ENCODE peak calls at places on chromosomes 2 and 18, in four cellular contexts. C, I, K and R are unnamed samples.

GRCh38 chr2:28172114-28172898 is 220.4 kb upstream of the FOSL2 start:
- DNase-seq in C (peak), I (no peak), K (peak), R (peak)

GRCh38 chr2:102806250-102806837 is 44.5 kb downstream of the TMEM182 start:
- DNase-seq in C (peak), I (peak), K (peak), R (peak)

GRCh38 chr18:44033144-44033543 is 647.5 kb upstream of the SETBP1 start:
- DNase-seq in C (no peak), I (no peak), K (peak), R (peak)

GRCh38 chr2:14790041-14790640 is 157.6 kb downstream of the LRATD1 start:
- DNase-seq in C (no peak), I (no peak), K (no peak), R (peak)

GRCh38 chr2:62243983-62244382 is 48.1 kb downstream of the B3GNT2 start:
- DNase-seq in C (no peak), I (no peak), K (no peak), R (no peak)

GRCh38 chr2:186887107-186888090 is 38.4 kb upstream of the ZSWIM2 start:
- DNase-seq in C (no peak), I (no peak), K (no peak), R (peak)

GRCh38 chr2:197453914-197454398 is 604 bp downstream of the COQ10B start:
- DNase-seq in C (no peak), I (peak), K (peak), R (no peak)

GRCh38 chr2:29374823-29375222 is 259.6 kb downstream of the CLIP4 start:
- DNase-seq in C (no peak), I (no peak), K (no peak), R (no peak)

GRCh38 chr2:167386694-167387093 is 498.4 kb downstream of the XIRP2 start:
- DNase-seq in C (no peak), I (no peak), K (no peak), R (no peak)

GRCh38 chr18:70490008-70490933 is 201.4 kb downstream of the SOCS6 start:
- DNase-seq in C (peak), I (peak), K (peak), R (peak)

GRCh38 chr2:3021720-3022119 is 355.9 kb downstream of the EIPR1 start:
- DNase-seq in C (no peak), I (no peak), K (no peak), R (no peak)

GRCh38 chr18:46715062-46715461 is 41.8 kb downstream of the ST8SIA5 start:
- DNase-seq in C (no peak), I (no peak), K (no peak), R (no peak)

GRCh38 chr2:46991985-46992384 is 76.4 kb upstream of the MCFD2 start:
- DNase-seq in C (no peak), I (no peak), K (no peak), R (no peak)

GRCh38 chr2:200616193-200616592 is 30.4 kb downstream of the AOX1 start:
- DNase-seq in C (no peak), I (no peak), K (no peak), R (no peak)